ENCODE peak calls at places on chromosome 2, in seven cellular contexts. P, T, J, O, C, L and D are unnamed samples.

GRCh38 chr2:204749319-204749718 is 204.0 kb downstream of the PARD3B start:
- DNase-seq in L (no peak), P (no peak), T (no peak), C (no peak), J (no peak), O (no peak), D (no peak)

GRCh38 chr2:217465136-217465535 is 537.7 kb downstream of the TNS1 start:
- DNase-seq in L (no peak), J (no peak), T (no peak), O (no peak), P (no peak), C (no peak), D (no peak)

GRCh38 chr2:2647156-2647555 is 316.1 kb upstream of the MYT1L start:
- DNase-seq in O (peak), T (no peak), L (no peak), P (no peak), J (peak), C (no peak), D (no peak)

GRCh38 chr2:31054383-31054782 is 83.9 kb downstream of the GALNT14 start:
- DNase-seq in J (no peak), L (no peak), C (no peak), T (no peak), P (no peak), O (no peak), D (peak)

GRCh38 chr2:238848941-238849853 is 1.3 kb downstream of the TWIST2 start:
- DNase-seq in L (no peak), O (peak), J (no peak), P (no peak), C (no peak), T (no peak), D (no peak)

GRCh38 chr2:67965246-67965645 is 97.6 kb downstream of the C1D start:
- DNase-seq in C (no peak), P (no peak), T (no peak), J (no peak), O (no peak), L (no peak), D (no peak)

GRCh38 chr2:86134709-86135108 is 28.7 kb downstream of the PTCD3 start:
- DNase-seq in P (no peak), L (no peak), J (no peak), C (no peak), O (no peak), T (no peak), D (no peak)

GRCh38 chr2:14420851-14421250 is 211.7 kb upstream of the LRATD1 start:
- DNase-seq in P (no peak), L (no peak), O (no peak), T (no peak), C (no peak), J (no peak), D (no peak)

GRCh38 chr2:121530210-121530562 is 494 bp upstream of the RNU4ATAC start:
- DNase-seq in P (peak), L (peak), J (peak), O (no peak), T (peak), C (no peak), D (peak)

GRCh38 chr2:18903750-18904149 is 314.4 kb upstream of the NT5C1B start:
- DNase-seq in J (no peak), C (no peak), L (no peak), P (no peak), O (no peak), T (no peak), D (no peak)

GRCh38 chr2:138757376-138757775 is 22.8 kb downstream of the NXPH2 start:
- DNase-seq in T (no peak), C (no peak), L (no peak), J (no peak), P (no peak), O (no peak), D (no peak)

GRCh38 chr2:232979871-232980461 is 33.1 kb downstream of the NGEF start:
- DNase-seq in O (no peak), J (no peak), T (no peak), L (no peak), P (peak), C (no peak), D (no peak)

GRCh38 chr2:10993001-10993481 is 81.3 kb downstream of the KCNF1 start:
- DNase-seq in P (no peak), T (no peak), J (no peak), L (no peak), C (no peak), O (no peak), D (no peak)

GRCh38 chr2:1940660-1941059 is 196.3 kb upstream of the PXDN start:
- DNase-seq in J (no peak), O (no peak), L (no peak), C (no peak), T (peak), P (no peak), D (no peak)

GRCh38 chr2:45040786-45041185 is 31.5 kb upstream of the SIX2 start:
- DNase-seq in T (no peak), J (no peak), L (no peak), C (no peak), O (no peak), P (no peak), D (no peak)

GRCh38 chr2:157319795-157320194 is 5.8 kb downstream of the ERMN start:
- DNase-seq in O (no peak), J (no peak), L (no peak), C (no peak), P (no peak), T (no peak), D (no peak)

GRCh38 chr2:62550466-62550865 is 44.5 kb upstream of the TMEM17 start:
- DNase-seq in T (no peak), P (no peak), C (no peak), L (no peak), O (no peak), J (no peak), D (no peak)

GRCh38 chr2:75475049-75475448 is 85.7 kb downstream of the EVA1A start:
- DNase-seq in O (no peak), J (no peak), P (no peak), T (no peak), C (no peak), L (no peak), D (no peak)

GRCh38 chr2:96109931-96110511 is 6.3 kb downstream of the ADRA2B start:
- DNase-seq in J (no peak), P (no peak), T (no peak), L (no peak), C (no peak), O (no peak), D (no peak)

GRCh38 chr2:173652731-173653426 is 298.2 kb downstream of the CDCA7 start:
- DNase-seq in L (no peak), T (no peak), J (no peak), P (peak), O (no peak), C (no peak), D (peak)

GRCh38 chr2:47357475-47357874 is 45.5 kb upstream of the MSH2 start:
- DNase-seq in T (no peak), L (no peak), O (no peak), J (no peak), C (no peak), P (peak), D (no peak)

GRCh38 chr2:241062342-241063092 is 39.6 kb downstream of the MTERF4 start:
- DNase-seq in J (no peak), O (peak), C (no peak), P (no peak), L (no peak), T (peak), D (no peak)

GRCh38 chr2:151999058-151999457 is 99.8 kb downstream of the CACNB4 start:
- DNase-seq in L (no peak), P (peak), O (peak), J (peak), T (peak), C (peak), D (peak)

GRCh38 chr2:170212625-170213280 is 34.8 kb downstream of the MYO3B start:
- DNase-seq in O (no peak), T (no peak), L (no peak), C (no peak), P (no peak), J (no peak), D (no peak)

GRCh38 chr2:105800036-105800755 is 55.5 kb downstream of the NCK2 start:
- DNase-seq in L (peak), O (no peak), T (no peak), C (no peak), P (no peak), J (no peak), D (no peak)

GRCh38 chr2:42569116-42569711 is 782 bp downstream of the MTA3 start:
- DNase-seq in P (peak), J (peak), O (no peak), C (no peak), L (peak), T (no peak), D (peak)

GRCh38 chr2:236367791-236368289 is 103.6 kb upstream of the ASB18 start:
- DNase-seq in T (no peak), L (no peak), P (no peak), O (no peak), J (no peak), C (no peak), D (no peak)

GRCh38 chr2:201403904-201404303 is 46.8 kb upstream of the FLACC1 start:
- DNase-seq in J (no peak), P (peak), O (no peak), L (no peak), C (no peak), T (no peak), D (no peak)

GRCh38 chr2:31893093-31893492 is 117.7 kb downstream of the MEMO1 start:
- DNase-seq in C (no peak), O (peak), L (no peak), T (no peak), J (no peak), P (no peak), D (no peak)

GRCh38 chr2:215796160-215796559 is 217.2 kb downstream of the MREG start:
- DNase-seq in C (no peak), T (no peak), L (no peak), P (peak), J (no peak), O (no peak), D (no peak)

GRCh38 chr2:103469800-103470199 is 708.0 kb downstream of the TMEM182 start:
- DNase-seq in O (no peak), C (no peak), T (no peak), L (no peak), P (no peak), J (no peak), D (no peak)

GRCh38 chr2:233428008-233428407 is 73.7 kb downstream of the DGKD start:
- DNase-seq in L (no peak), J (no peak), P (no peak), T (no peak), O (no peak), C (no peak), D (no peak)

GRCh38 chr2:215367647-215368492 is 56.0 kb downstream of the ATIC start:
- DNase-seq in L (no peak), P (peak), J (no peak), O (no peak), T (no peak), C (no peak), D (no peak)

GRCh38 chr2:19226871-19227270 is 131.6 kb downstream of the OSR1 start:
- DNase-seq in T (no peak), C (no peak), L (no peak), O (no peak), J (no peak), P (no peak), D (no peak)